ENCODE peak calls at places on chromosome 18, in five cellular contexts. E is stimulated activated CD4-positive, alpha-beta T cell treated with anti-CD3 and anti-CD28 coated beads, TNF-alpha, amount 100 ng/mL, for 1 hour; D is D341Med; S is activated naive CD4-positive, alpha-beta T cell; R is hippocampal formation. C is an unnamed sample.

GRCh38 chr18:58362027-58362575 is 266.8 kb downstream of the ALPK2 start:
- DNase-seq in E (no peak), D (no peak), S (no peak), R (no peak), C (no peak)

GRCh38 chr18:59386909-59387515 is 27.9 kb upstream of the LMAN1 start:
- DNase-seq in E (no peak), D (no peak), S (no peak), R (no peak), C (no peak)

GRCh38 chr18:34957119-34957863 is 83.9 kb upstream of the MAPRE2 start:
- DNase-seq in E (no peak), D (no peak), S (no peak), R (no peak), C (no peak)

GRCh38 chr18:58671122-58671940 is at the start of gene MALT1:
- DNase-seq in E (peak), D (peak), S (peak), R (peak), C (peak)

GRCh38 chr18:53467756-53468155 is 756.7 kb downstream of the MBD2 start:
- DNase-seq in E (no peak), D (no peak), S (no peak), R (no peak), C (no peak)

GRCh38 chr18:12944724-12945123 is 3.1 kb upstream of the SEH1L start:
- DNase-seq in E (no peak), D (no peak), S (no peak), R (no peak), C (no peak)

GRCh38 chr18:44229693-44230108 is 451.0 kb upstream of the SETBP1 start:
- DNase-seq in E (no peak), D (peak), S (no peak), R (peak), C (peak)

GRCh38 chr18:57921708-57922107 is 118.6 kb upstream of the ATP8B1 start:
- DNase-seq in E (no peak), D (no peak), S (no peak), R (no peak), C (no peak)

GRCh38 chr18:48229445-48230052 is 179.6 kb downstream of the ZBTB7C start:
- DNase-seq in E (no peak), D (peak), S (no peak), R (no peak), C (no peak)

GRCh38 chr18:9147440-9148238 is 11.1 kb downstream of the ANKRD12 start:
- DNase-seq in E (no peak), D (peak), S (no peak), R (peak), C (peak)

GRCh38 chr18:69934866-69935265 is 12.8 kb downstream of the CD226 start:
- DNase-seq in E (no peak), D (no peak), S (no peak), R (no peak), C (no peak)

GRCh38 chr18:44392933-44393332 is 287.8 kb upstream of the SETBP1 start:
- DNase-seq in E (no peak), D (no peak), S (no peak), R (no peak), C (no peak)

GRCh38 chr18:58196164-58196563 is 152.1 kb downstream of the NEDD4L start:
- DNase-seq in E (no peak), D (no peak), S (no peak), R (no peak), C (no peak)

GRCh38 chr18:2939317-2939716 is 73.6 kb downstream of the LPIN2 start:
- DNase-seq in E (no peak), D (no peak), S (no peak), R (no peak), C (no peak)

GRCh38 chr18:62281684-62282083 is 43.4 kb upstream of the TNFRSF11A start:
- DNase-seq in E (no peak), D (no peak), S (no peak), R (no peak), C (no peak)

GRCh38 chr18:48785686-48786470 is 164.9 kb downstream of the SMAD7 start:
- DNase-seq in E (no peak), D (no peak), S (no peak), R (no peak), C (no peak)

GRCh38 chr18:46042571-46043123 is 29.4 kb downstream of the PSTPIP2 start:
- DNase-seq in E (no peak), D (no peak), S (no peak), R (no peak), C (no peak)

GRCh38 chr18:46281185-46282176 is 177.3 kb downstream of the HAUS1 start:
- DNase-seq in E (peak), D (peak), S (peak), R (peak), C (peak)

GRCh38 chr18:23143059-23143831 is 8.0 kb downstream of the CABLES1 start:
- DNase-seq in E (no peak), D (no peak), S (no peak), R (no peak), C (no peak)

GRCh38 chr18:57909620-57910019 is 106.5 kb upstream of the ATP8B1 start:
- DNase-seq in E (no peak), D (no peak), S (no peak), R (no peak), C (no peak)

GRCh38 chr18:68520406-68521075 is 194.4 kb downstream of the TMX3 start:
- DNase-seq in E (no peak), D (no peak), S (no peak), R (no peak), C (no peak)

GRCh38 chr18:24114924-24115549 is 23.8 kb upstream of the CABYR start:
- DNase-seq in E (no peak), D (no peak), S (no peak), R (no peak), C (no peak)

GRCh38 chr18:49024808-49025361 is 74.1 kb upstream of the SMAD7 start:
- DNase-seq in E (no peak), D (peak), S (no peak), R (no peak), C (no peak)

GRCh38 chr18:74234326-74235171 is 57.2 kb downstream of the CYB5A start:
- DNase-seq in E (no peak), D (no peak), S (no peak), R (no peak), C (no peak)

GRCh38 chr18:48529796-48530195 is 9.0 kb upstream of the CTIF start:
- DNase-seq in E (no peak), D (no peak), S (no peak), R (no peak), C (no peak)

GRCh38 chr18:30376515-30376914 is 666.0 kb downstream of the DSC3 start:
- DNase-seq in E (no peak), D (no peak), S (no peak), R (no peak), C (no peak)

GRCh38 chr18:23230688-23231087 is 95.4 kb downstream of the CABLES1 start:
- DNase-seq in E (no peak), D (no peak), S (no peak), R (no peak), C (no peak)

GRCh38 chr18:48161911-48162698 is 231.6 kb upstream of the SMAD2 start:
- DNase-seq in E (no peak), D (no peak), S (no peak), R (no peak), C (no peak)

GRCh38 chr18:21053127-21053526 is 58.5 kb downstream of the ROCK1 start:
- DNase-seq in E (no peak), D (no peak), S (no peak), R (no peak), C (peak)

C was measured in frontal cortex.